ENCODE peak calls at places on chromosome 21, in seven cellular contexts. C is ELF-1; I is activated naive CD4-positive, alpha-beta T cell treated with anti-CD3 and anti-CD28 coated beads, Interleukin-2, amount 10 ng/mL, durations not matched to agents 7 days and 5 days; V is activated CD4-positive, alpha-beta memory T cell treated with anti-CD3 and anti-CD28 coated beads, Interleukin-2, amount 10 ng/mL, durations not matched to agents 7 days and 5 days; P is NCI-H446; W is stimulated activated naive CD8-positive, alpha-beta T cell treated with anti-CD3 and anti-CD28 coated beads, Interleukin-15, Interleukin-2, amounts not matched to agents 100 U/mL and 50 U/mL, for 24 hours; Z is PC-9. Q is an unnamed sample.
A peak's percentile ranks its signal among the peaks of the same experiment; 100 is the strongest.

GRCh38 chr21:43207868-43208267 is 39.1 kb downstream of the CRYAA start:
- DNase-seq in I (no peak), V (peak; percentile 12), P (no peak), Z (no peak), C (no peak), W (no peak), Q (no peak)

GRCh38 chr21:29175408-29176147 is 45.1 kb downstream of the MAP3K7CL start:
- DNase-seq in W (no peak), P (no peak), Z (no peak), C (no peak), V (no peak), I (no peak), Q (no peak)

GRCh38 chr21:43854773-43855633 is 10.0 kb upstream of the AGPAT3 start:
- DNase-seq in W (peak; percentile 43), I (peak; percentile 83), P (no peak), V (peak; percentile 83), C (no peak), Z (no peak), Q (no peak)

GRCh38 chr21:32412998-32413504 is 545 bp downstream of the EVA1C start:
- DNase-seq in P (no peak), V (peak; percentile 21), I (no peak), C (no peak), W (peak; percentile 58), Z (no peak), Q (peak; percentile 45)

GRCh38 chr21:42558846-42559245 is 45.2 kb downstream of the SLC37A1 start:
- DNase-seq in Z (no peak), P (no peak), W (no peak), I (no peak), C (peak; percentile 34), V (no peak), Q (no peak)

GRCh38 chr21:32889596-32889995 is 118.0 kb upstream of the PAXBP1 start:
- DNase-seq in I (no peak), C (no peak), Z (no peak), P (no peak), V (no peak), W (no peak), Q (no peak)

GRCh38 chr21:45013271-45013841 is 61.0 kb upstream of the ADARB1 start:
- DNase-seq in Z (no peak), V (no peak), W (no peak), P (no peak), C (no peak), I (no peak), Q (no peak)

GRCh38 chr21:25396135-25396711 is 211.1 kb downstream of the MRPL39 start:
- DNase-seq in C (no peak), I (peak; percentile 32), P (no peak), W (peak; percentile 76), V (peak; percentile 65), Z (no peak), Q (no peak)

GRCh38 chr21:24903954-24904635 is 703.2 kb downstream of the MRPL39 start:
- DNase-seq in Z (no peak), C (no peak), P (no peak), W (no peak), I (no peak), V (no peak), Q (no peak)

GRCh38 chr21:28615276-28615675 is 377.4 kb downstream of the LTN1 start:
- DNase-seq in V (no peak), I (no peak), Z (no peak), W (no peak), C (no peak), P (no peak), Q (no peak)

GRCh38 chr21:28334407-28334806 is 658.3 kb downstream of the LTN1 start:
- DNase-seq in Z (no peak), C (no peak), P (no peak), I (no peak), W (no peak), V (no peak), Q (no peak)

GRCh38 chr21:27645285-27645684 is 678.4 kb upstream of the ADAMTS5 start:
- DNase-seq in V (no peak), W (no peak), P (no peak), I (no peak), Z (no peak), C (no peak), Q (no peak)

GRCh38 chr21:36902793-36903192 is 63.7 kb downstream of the HLCS start:
- DNase-seq in C (no peak), Z (no peak), V (no peak), I (no peak), W (no peak), P (no peak), Q (no peak)

GRCh38 chr21:17612023-17612564 is 607 bp downstream of the BTG3 start:
- DNase-seq in C (no peak), I (peak; percentile 48), P (peak; percentile 13), Z (no peak), V (no peak), W (peak; percentile 41), Q (peak; percentile 20)

Q was measured in Ammon's horn.